ENCODE peak calls at places on chromosome 5, in seven cellular contexts. One of them, this sample, is unnamed.

GRCh38 chr5:143023447-143024096 is 253.4 kb downstream of the ARHGAP26 start:
- DNase-seq in K562: no peak
- DNase-seq in HepG2: no peak
- DNase-seq in GM12878: peak; percentile 87
- DNase-seq in WTC11: no peak
- DNase-seq in HCT116: no peak
- DNase-seq in HEK293T: no peak
- DNase-seq in this sample: no peak

GRCh38 chr5:143399616-143400540 is 3.6 kb downstream of the NR3C1 start:
- DNase-seq in HCT116: no peak
- DNase-seq in HepG2: no peak
- DNase-seq in HEK293T: no peak
- DNase-seq in WTC11: no peak
- DNase-seq in K562: no peak
- DNase-seq in GM12878: no peak
- DNase-seq in this sample: no peak

GRCh38 chr5:150660108-150660831 is 781 bp upstream of the MYOZ3 start:
- DNase-seq in K562: no peak
- DNase-seq in WTC11: no peak
- DNase-seq in GM12878: no peak
- DNase-seq in HepG2: no peak
- DNase-seq in HEK293T: no peak
- DNase-seq in HCT116: no peak
- DNase-seq in this sample: no peak

GRCh38 chr5:59544573-59544972 is 349.0 kb downstream of the PDE4D start:
- DNase-seq in GM12878: no peak
- DNase-seq in K562: no peak
- DNase-seq in HepG2: no peak
- DNase-seq in HCT116: no peak
- DNase-seq in WTC11: no peak
- DNase-seq in HEK293T: no peak
- DNase-seq in this sample: no peak

GRCh38 chr5:69091771-69092170 is 2.0 kb upstream of the SLC30A5 start:
- DNase-seq in HEK293T: no peak
- DNase-seq in HepG2: no peak
- DNase-seq in GM12878: no peak
- DNase-seq in WTC11: no peak
- DNase-seq in HCT116: no peak
- DNase-seq in K562: no peak
- DNase-seq in this sample: no peak

GRCh38 chr5:66621146-66621545 is 25.0 kb downstream of the MAST4 start:
- DNase-seq in WTC11: no peak
- DNase-seq in HCT116: no peak
- DNase-seq in HEK293T: no peak
- DNase-seq in GM12878: no peak
- DNase-seq in K562: no peak
- DNase-seq in HepG2: no peak
- DNase-seq in this sample: no peak

GRCh38 chr5:175688352-175689146 is 30.7 kb downstream of the HRH2 start:
- DNase-seq in HCT116: no peak
- DNase-seq in WTC11: no peak
- DNase-seq in K562: no peak
- DNase-seq in GM12878: no peak
- DNase-seq in HEK293T: no peak
- DNase-seq in HepG2: no peak
- DNase-seq in this sample: no peak

GRCh38 chr5:178347956-178348355 is 115.4 kb upstream of the PHYKPL start:
- DNase-seq in GM12878: no peak
- DNase-seq in K562: no peak
- DNase-seq in WTC11: no peak
- DNase-seq in HepG2: no peak
- DNase-seq in HCT116: no peak
- DNase-seq in HEK293T: no peak
- DNase-seq in this sample: no peak

GRCh38 chr5:170471551-170472212 is 32.1 kb upstream of the KCNIP1 start:
- DNase-seq in HepG2: no peak
- DNase-seq in WTC11: no peak
- DNase-seq in HEK293T: no peak
- DNase-seq in HCT116: no peak
- DNase-seq in GM12878: no peak
- DNase-seq in K562: no peak
- DNase-seq in this sample: peak; percentile 42

GRCh38 chr5:179371681-179372675 is 26.7 kb upstream of the ADAMTS2 start:
- DNase-seq in HCT116: no peak
- DNase-seq in WTC11: peak; percentile 8
- DNase-seq in GM12878: no peak
- DNase-seq in HEK293T: no peak
- DNase-seq in HepG2: no peak
- DNase-seq in K562: no peak
- DNase-seq in this sample: no peak

GRCh38 chr5:14506661-14507060 is 74.9 kb upstream of the OTULINL start:
- DNase-seq in HepG2: no peak
- DNase-seq in HCT116: no peak
- DNase-seq in K562: no peak
- DNase-seq in HEK293T: no peak
- DNase-seq in GM12878: no peak
- DNase-seq in WTC11: no peak
- DNase-seq in this sample: no peak

GRCh38 chr5:39447059-39447458 is 22.3 kb upstream of the DAB2 start:
- DNase-seq in WTC11: no peak
- DNase-seq in K562: no peak
- DNase-seq in GM12878: no peak
- DNase-seq in HepG2: no peak
- DNase-seq in HEK293T: no peak
- DNase-seq in HCT116: no peak
- DNase-seq in this sample: no peak

GRCh38 chr5:149838881-149839739 is 105.5 kb downstream of the PDE6A start:
- DNase-seq in WTC11: no peak
- DNase-seq in HEK293T: no peak
- DNase-seq in HCT116: peak; percentile 22
- DNase-seq in GM12878: no peak
- DNase-seq in HepG2: no peak
- DNase-seq in K562: no peak
- DNase-seq in this sample: no peak

GRCh38 chr5:144121577-144121976 is 48.9 kb downstream of the YIPF5 start:
- DNase-seq in HepG2: no peak
- DNase-seq in GM12878: no peak
- DNase-seq in WTC11: no peak
- DNase-seq in HEK293T: no peak
- DNase-seq in HCT116: no peak
- DNase-seq in K562: no peak
- DNase-seq in this sample: no peak

GRCh38 chr5:172146748-172147092 is 41.3 kb downstream of the STK10 start:
- DNase-seq in HEK293T: no peak
- DNase-seq in WTC11: no peak
- DNase-seq in HCT116: no peak
- DNase-seq in K562: peak; percentile 12
- DNase-seq in GM12878: no peak
- DNase-seq in HepG2: no peak
- DNase-seq in this sample: no peak

GRCh38 chr5:172147857-172148256 is 40.2 kb downstream of the STK10 start:
- DNase-seq in HepG2: no peak
- DNase-seq in GM12878: no peak
- DNase-seq in WTC11: no peak
- DNase-seq in K562: peak; percentile 72
- DNase-seq in HEK293T: no peak
- DNase-seq in HCT116: no peak
- DNase-seq in this sample: no peak

GRCh38 chr5:172145870-172146747 is 41.9 kb downstream of the STK10 start:
- DNase-seq in GM12878: no peak
- DNase-seq in HEK293T: no peak
- DNase-seq in HepG2: no peak
- DNase-seq in WTC11: no peak
- DNase-seq in K562: no peak
- DNase-seq in HCT116: no peak
- DNase-seq in this sample: no peak

GRCh38 chr5:172149073-172149472 is 39.0 kb downstream of the STK10 start:
- DNase-seq in GM12878: no peak
- DNase-seq in K562: peak; percentile 4
- DNase-seq in HepG2: no peak
- DNase-seq in HEK293T: no peak
- DNase-seq in WTC11: no peak
- DNase-seq in HCT116: no peak
- DNase-seq in this sample: no peak

DNA sequence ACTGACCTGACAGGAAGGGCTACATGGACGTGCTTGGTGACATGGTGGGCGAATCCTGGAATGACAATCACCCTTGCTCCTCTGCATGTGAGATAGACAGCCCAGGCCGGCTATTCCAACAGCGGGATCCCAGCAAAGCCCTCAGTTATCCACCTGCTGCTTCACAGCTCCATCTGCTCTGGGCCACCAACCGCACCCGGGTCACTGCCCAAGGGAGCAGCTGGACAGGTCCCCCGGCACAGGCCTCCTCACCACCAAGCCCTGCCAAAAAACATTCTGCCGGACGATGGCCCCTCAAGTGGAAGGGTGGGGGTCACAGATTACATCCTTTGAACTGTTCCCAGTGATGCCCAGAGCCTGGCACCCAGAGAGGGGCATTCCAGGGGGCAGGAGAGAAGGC is 39.6 kb downstream of the STK10 start:
- DNase-seq in WTC11: no peak
- DNase-seq in GM12878: no peak
- DNase-seq in HCT116: no peak
- DNase-seq in K562: peak; percentile 8
- DNase-seq in HEK293T: no peak
- DNase-seq in HepG2: no peak
- DNase-seq in this sample: no peak
- TF ChIP-seq SP1 in WTC11: no peak
- TF ChIP-seq SP1 in GM12878: no peak
- TF ChIP-seq SP1 in HCT116: no peak
- TF ChIP-seq SP1 in K562: no peak
- TF ChIP-seq SP1 in HEK293T: no peak
- TF ChIP-seq SP1 in HepG2: no peak
- TF ChIP-seq SP1 in this sample: no peak

DNA sequence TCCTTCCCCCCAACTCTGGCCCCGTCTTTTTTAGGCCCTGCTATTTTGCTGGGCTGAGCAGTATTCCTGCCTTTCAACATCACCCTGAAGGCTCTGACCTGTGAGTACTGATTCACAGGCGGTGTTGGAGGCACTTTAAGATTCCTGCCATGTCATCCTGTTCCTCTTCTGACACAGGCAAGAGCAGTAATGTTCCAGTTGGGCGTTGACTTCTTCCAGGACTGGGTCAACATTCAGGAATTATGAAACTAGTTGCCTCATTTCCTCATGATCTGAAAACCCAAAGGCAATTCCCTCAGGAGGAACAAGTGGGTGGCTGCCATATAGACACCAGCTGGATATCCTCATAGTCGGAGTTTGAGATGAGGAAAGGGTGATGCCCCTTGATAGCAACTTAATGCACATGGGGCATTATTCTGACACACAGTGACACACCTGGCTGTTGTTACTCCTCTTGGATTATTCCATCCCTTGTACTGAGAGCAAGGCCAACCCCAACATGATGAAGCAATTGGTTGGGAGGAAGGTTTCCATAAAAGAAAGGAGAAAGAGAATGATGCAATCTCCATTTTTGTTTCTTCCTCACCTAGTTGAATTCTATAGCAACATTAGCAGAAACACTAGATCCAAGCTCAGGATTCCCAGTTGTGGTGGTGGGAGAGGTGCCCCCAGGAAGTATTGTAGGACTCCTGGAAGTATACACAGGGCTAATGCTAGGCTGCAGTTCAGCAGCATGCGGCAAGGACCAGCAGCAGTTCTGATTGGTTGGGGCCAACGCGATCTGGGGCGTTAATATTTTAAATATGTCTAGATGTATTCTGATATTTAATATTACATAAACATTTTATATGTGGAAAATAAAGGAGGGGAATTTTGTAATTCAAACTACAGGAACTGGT is 19.6 kb upstream of the GLRX start:
- DNase-seq in HepG2: peak; percentile 47
- DNase-seq in GM12878: no peak
- DNase-seq in HEK293T: no peak
- DNase-seq in HCT116: no peak
- DNase-seq in K562: no peak
- DNase-seq in WTC11: no peak
- DNase-seq in this sample: no peak
- TF ChIP-seq SP1 in HepG2: no peak
- TF ChIP-seq SP1 in GM12878: no peak
- TF ChIP-seq SP1 in HEK293T: no peak
- TF ChIP-seq SP1 in HCT116: no peak
- TF ChIP-seq SP1 in K562: no peak
- TF ChIP-seq SP1 in WTC11: no peak
- TF ChIP-seq SP1 in this sample: no peak

DNA sequence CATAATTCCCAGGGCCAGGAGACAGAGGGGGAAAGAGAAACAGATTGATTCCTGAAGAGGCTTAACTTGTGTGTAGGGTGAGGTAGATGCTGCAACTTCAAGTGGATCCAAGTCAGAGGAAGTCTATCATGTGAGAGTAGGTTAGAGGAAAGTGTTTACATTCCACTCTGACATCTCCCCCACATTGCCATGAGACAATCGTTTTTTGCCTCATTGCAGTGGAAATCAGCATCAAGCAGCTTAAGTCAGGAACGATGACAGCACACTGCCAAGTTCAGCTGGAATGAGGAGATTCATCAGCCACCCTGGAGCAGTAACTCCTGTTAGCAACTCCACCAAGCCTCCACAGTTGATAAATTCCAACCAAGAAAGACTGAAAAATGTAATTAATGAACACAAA is 689.7 kb upstream of the MEF2C start:
- DNase-seq in K562: no peak
- DNase-seq in HEK293T: no peak
- DNase-seq in GM12878: no peak
- DNase-seq in HCT116: no peak
- DNase-seq in WTC11: no peak
- DNase-seq in HepG2: no peak
- DNase-seq in this sample: no peak
- TF ChIP-seq SP1 in K562: no peak
- TF ChIP-seq SP1 in HEK293T: no peak
- TF ChIP-seq SP1 in GM12878: no peak
- TF ChIP-seq SP1 in HCT116: no peak
- TF ChIP-seq SP1 in WTC11: no peak
- TF ChIP-seq SP1 in HepG2: no peak
- TF ChIP-seq SP1 in this sample: no peak

GRCh38 chr5:120605325-120606079 is 141.4 kb downstream of the PRR16 start:
- DNase-seq in HEK293T: no peak
- DNase-seq in HepG2: no peak
- DNase-seq in GM12878: no peak
- DNase-seq in WTC11: no peak
- DNase-seq in HCT116: no peak
- DNase-seq in K562: no peak
- DNase-seq in this sample: no peak

GRCh38 chr5:120600639-120601038 is 136.5 kb downstream of the PRR16 start:
- DNase-seq in HepG2: no peak
- DNase-seq in K562: no peak
- DNase-seq in HCT116: no peak
- DNase-seq in WTC11: no peak
- DNase-seq in HEK293T: no peak
- DNase-seq in GM12878: no peak
- DNase-seq in this sample: no peak

GRCh38 chr5:120610145-120610544 is 146.0 kb downstream of the PRR16 start:
- DNase-seq in GM12878: no peak
- DNase-seq in WTC11: no peak
- DNase-seq in HepG2: no peak
- DNase-seq in K562: no peak
- DNase-seq in HEK293T: no peak
- DNase-seq in HCT116: no peak
- DNase-seq in this sample: no peak

GRCh38 chr5:120609570-120609969 is 145.5 kb downstream of the PRR16 start:
- DNase-seq in GM12878: no peak
- DNase-seq in WTC11: no peak
- DNase-seq in K562: no peak
- DNase-seq in HCT116: no peak
- DNase-seq in HepG2: no peak
- DNase-seq in HEK293T: no peak
- DNase-seq in this sample: no peak

GRCh38 chr5:120604898-120605297 is 140.8 kb downstream of the PRR16 start:
- DNase-seq in HCT116: peak; percentile 31
- DNase-seq in WTC11: no peak
- DNase-seq in HEK293T: no peak
- DNase-seq in GM12878: no peak
- DNase-seq in HepG2: no peak
- DNase-seq in K562: no peak
- DNase-seq in this sample: no peak
- TF ChIP-seq SP1 in HCT116: peak; percentile 23
- TF ChIP-seq SP1 in WTC11: no peak
- TF ChIP-seq SP1 in HEK293T: no peak
- TF ChIP-seq SP1 in GM12878: no peak
- TF ChIP-seq SP1 in HepG2: no peak
- TF ChIP-seq SP1 in K562: no peak
- TF ChIP-seq SP1 in this sample: no peak